ENCODE peak calls at places on chromosome 3, in seven cellular contexts. J, Z, W, U, K, V and H are unnamed samples.
A peak's percentile ranks its signal among the peaks of the same experiment; 100 is the strongest.

GRCh38 chr3:9124725-9125124 is 124.7 kb downstream of the SRGAP3 start:
- DNase-seq in V (no peak), J (no peak), W (no peak), K (no peak), Z (no peak), U (no peak), H (no peak)

GRCh38 chr3:118011910-118012309 is 1022.7 kb downstream of the IGSF11 start:
- DNase-seq in W (no peak), K (no peak), V (no peak), J (no peak), Z (no peak), U (no peak), H (no peak)

GRCh38 chr3:39150803-39151631 is 2.4 kb downstream of the CSRNP1 start:
- DNase-seq in W (peak; percentile 97), J (peak; percentile 98), U (no peak), V (no peak), K (no peak), Z (peak; percentile 79), H (peak; percentile 77)

GRCh38 chr3:129211772-129212171 is 28.1 kb upstream of the CNBP start:
- DNase-seq in V (peak; percentile 52), J (peak; percentile 88), W (peak; percentile 93), Z (peak; percentile 7), K (peak; percentile 71), U (no peak), H (peak; percentile 65)

GRCh38 chr3:50292159-50292923 is at the start of gene IFRD2:
- DNase-seq in J (peak; percentile 96), V (peak; percentile 92), K (peak; percentile 87), U (peak; percentile 96), Z (peak; percentile 97), W (peak; percentile 97), H (peak; percentile 92)

GRCh38 chr3:123687286-123687685 is 102.4 kb upstream of the HACD2 start:
- DNase-seq in Z (no peak), W (peak; percentile 52), V (no peak), U (no peak), K (no peak), J (peak; percentile 46), H (no peak)

GRCh38 chr3:105656607-105657504 is 212.0 kb downstream of the CBLB start:
- DNase-seq in V (no peak), K (no peak), J (no peak), W (no peak), Z (no peak), U (no peak), H (no peak)

GRCh38 chr3:57627976-57628375 is 30.8 kb upstream of the ARF4 start:
- DNase-seq in W (no peak), V (peak; percentile 59), U (no peak), Z (no peak), K (no peak), J (no peak), H (no peak)

GRCh38 chr3:50296721-50297383 is 2.4 kb downstream of the HYAL3 start:
- DNase-seq in K (no peak), U (no peak), W (no peak), V (no peak), J (no peak), Z (no peak), H (no peak)

GRCh38 chr3:188417329-188417728 is 263.4 kb downstream of the LPP start:
- DNase-seq in K (no peak), J (no peak), V (no peak), W (peak; percentile 28), Z (no peak), U (no peak), H (no peak)

GRCh38 chr3:186095584-186096061 is 13.3 kb downstream of the ETV5 start:
- DNase-seq in W (no peak), K (no peak), U (no peak), Z (no peak), V (no peak), J (no peak), H (no peak)

GRCh38 chr3:53890726-53891499 is 746 bp downstream of the SELENOK start:
- DNase-seq in U (no peak), W (peak; percentile 29), Z (no peak), J (peak; percentile 35), K (peak; percentile 20), V (peak; percentile 6), H (no peak)

GRCh38 chr3:71225285-71225684 is 358.2 kb downstream of the FOXP1 start:
- DNase-seq in J (peak; percentile 38), Z (no peak), W (no peak), U (no peak), V (no peak), K (no peak), H (no peak)